ENCODE peak calls at places on chromosomes 2 and 18, in four cellular contexts. P is aorta, Z is NCI-H2081, N is H4. W is an unnamed sample.

GRCh38 chr2:207240649-207241048 is 74.9 kb upstream of the KLF7 start:
- DNase-seq in N (no peak), Z (no peak), P (no peak), W (no peak)

GRCh38 chr2:60531638-60532216 is 21.7 kb downstream of the BCL11A start:
- DNase-seq in Z (no peak), N (no peak), P (no peak), W (no peak)

GRCh38 chr2:171726841-171727460 is 39.7 kb downstream of the DYNC1I2 start:
- DNase-seq in P (no peak), Z (no peak), N (no peak), W (no peak)

GRCh38 chr2:230895536-230896345 is 29.3 kb downstream of the GPR55 start:
- DNase-seq in P (no peak), N (no peak), Z (no peak), W (no peak)

GRCh38 chr2:234373060-234373459 is 123.8 kb downstream of the ARL4C start:
- DNase-seq in P (no peak), Z (no peak), N (no peak), W (no peak)

GRCh38 chr2:119106301-119106897 is 52.2 kb downstream of the C1QL2 start:
- DNase-seq in N (no peak), P (no peak), Z (no peak), W (no peak)

GRCh38 chr2:60837123-60837522 is 44.3 kb upstream of the REL start:
- DNase-seq in N (no peak), Z (no peak), P (no peak), W (no peak)

GRCh38 chr2:82803307-82803706 is 1655.8 kb downstream of the SUCLG1 start:
- DNase-seq in Z (no peak), N (no peak), P (no peak), W (no peak)

GRCh38 chr2:9085353-9085752 is 81.9 kb upstream of the MBOAT2 start:
- DNase-seq in P (no peak), N (no peak), Z (no peak), W (no peak)

GRCh38 chr18:36333418-36333817 is 35.9 kb downstream of the FHOD3 start:
- DNase-seq in N (peak), Z (no peak), P (no peak), W (no peak)

GRCh38 chr2:218979846-218980738 is 4.9 kb downstream of the FEV start:
- DNase-seq in N (peak), Z (peak), P (peak), W (peak)

GRCh38 chr2:64837116-64837704 is 152.0 kb upstream of the SLC1A4 start:
- DNase-seq in Z (no peak), N (peak), P (no peak), W (no peak)

GRCh38 chr18:47680488-47680887 is 250.0 kb downstream of the SMAD2 start:
- DNase-seq in Z (no peak), P (no peak), N (no peak), W (no peak)

GRCh38 chr2:165114345-165114943 is 89.4 kb downstream of the SCN3A start:
- DNase-seq in P (no peak), Z (peak), N (peak), W (no peak)

GRCh38 chr2:103423100-103423499 is 661.3 kb downstream of the TMEM182 start:
- DNase-seq in N (no peak), Z (no peak), P (no peak), W (no peak)

GRCh38 chr2:113171359-113172075 is 2.3 kb upstream of the PSD4 start:
- DNase-seq in P (no peak), N (no peak), Z (no peak), W (no peak)

GRCh38 chr2:149223472-149224062 is 106.8 kb upstream of the LYPD6 start:
- DNase-seq in N (no peak), P (no peak), Z (no peak), W (no peak)

GRCh38 chr18:67117804-67118203 is 398.7 kb downstream of the DSEL start:
- DNase-seq in N (no peak), Z (no peak), P (no peak), W (no peak)

GRCh38 chr2:227796044-227796780 is 17.4 kb upstream of the CCL20 start:
- DNase-seq in P (no peak), Z (no peak), N (no peak), W (no peak)

GRCh38 chr2:200218645-200219044 is 87.8 kb upstream of the SPATS2L start:
- DNase-seq in Z (no peak), N (no peak), P (no peak), W (no peak)

GRCh38 chr2:139317259-139317658 is 537.1 kb upstream of the NXPH2 start:
- DNase-seq in N (no peak), Z (no peak), P (no peak), W (no peak)

GRCh38 chr2:160876765-160877164 is 283.5 kb upstream of the TANK start:
- DNase-seq in N (no peak), P (no peak), Z (no peak), W (no peak)

GRCh38 chr2:9089831-9090230 is 86.3 kb upstream of the MBOAT2 start:
- DNase-seq in N (no peak), Z (no peak), P (no peak), W (no peak)

GRCh38 chr2:10331033-10331701 is 28.5 kb downstream of the HPCAL1 start:
- DNase-seq in Z (no peak), N (no peak), P (peak), W (peak)

GRCh38 chr2:222424281-222424728 is at the start of gene SGPP2:
- DNase-seq in P (no peak), N (no peak), Z (peak), W (peak)

GRCh38 chr2:136441979-136442378 is 323.4 kb upstream of the THSD7B start:
- DNase-seq in P (no peak), N (no peak), Z (no peak), W (no peak)

GRCh38 chr2:172082105-172082943 is 3.0 kb upstream of the DLX1 start:
- DNase-seq in N (no peak), Z (no peak), P (no peak), W (no peak)

GRCh38 chr18:35469696-35470095 is 28.1 kb downstream of the INO80C start:
- DNase-seq in P (no peak), Z (no peak), N (no peak), W (no peak)

GRCh38 chr2:157460897-157461296 is 17.0 kb upstream of the CYTIP start:
- DNase-seq in P (no peak), N (no peak), Z (no peak), W (no peak)

GRCh38 chr18:37270046-37270665 is 295.4 kb downstream of the CELF4 start:
- DNase-seq in Z (no peak), N (peak), P (no peak), W (no peak)

GRCh38 chr2:183926433-183926832 is 671.9 kb upstream of the ZNF804A start:
- DNase-seq in P (no peak), Z (no peak), N (no peak), W (no peak)

GRCh38 chr18:56615738-56616520 is 22.5 kb downstream of the TXNL1 start:
- DNase-seq in P (no peak), Z (no peak), N (no peak), W (no peak)

GRCh38 chr2:75460630-75461029 is 100.1 kb downstream of the EVA1A start:
- DNase-seq in N (no peak), P (no peak), Z (no peak), W (no peak)

GRCh38 chr2:62201307-62201706 is 5.4 kb downstream of the B3GNT2 start:
- DNase-seq in Z (peak), N (peak), P (no peak), W (peak)

GRCh38 chr2:232854082-232854481 is 16.0 kb upstream of the SNORC start:
- DNase-seq in N (peak), Z (no peak), P (no peak), W (no peak)

GRCh38 chr2:206728277-206729199 is 10.3 kb upstream of the DYTN start:
- DNase-seq in N (peak), Z (no peak), P (no peak), W (no peak)

GRCh38 chr2:43482974-43483373 is 112.9 kb downstream of the THADA start:
- DNase-seq in N (peak), Z (no peak), P (no peak), W (no peak)

GRCh38 chr18:42113529-42114191 is 158.6 kb downstream of the PIK3C3 start:
- DNase-seq in P (no peak), N (peak), Z (no peak), W (no peak)

W was measured in NCI-H1436.